ENCODE peak calls at places on chromosome 17, in seven cellular contexts. Y is heart left ventricle, N is lower leg skin, O is transverse colon, Q is stomach, W is Peyer's patch, H is thyroid gland. G is an unnamed sample.

GRCh38 chr17:64063088-64063487 is 42.7 kb upstream of the ICAM2 start:
- DNase-seq in Y (no peak), N (no peak), O (no peak), Q (no peak), W (no peak), H (no peak), G (no peak)

GRCh38 chr17:6066183-6066948 is 3.8 kb upstream of the WSCD1 start:
- DNase-seq in Y (no peak), N (no peak), O (no peak), Q (no peak), W (no peak), H (no peak), G (no peak)

GRCh38 chr17:78956254-78956653 is 23.5 kb downstream of the LGALS3BP start:
- DNase-seq in Y (no peak), N (no peak), O (no peak), Q (no peak), W (no peak), H (no peak), G (no peak)

GRCh38 chr17:21459536-21459935 is 83.4 kb downstream of the KCNJ12 start:
- DNase-seq in Y (no peak), N (no peak), O (no peak), Q (no peak), W (no peak), H (no peak), G (no peak)

GRCh38 chr17:47843391-47843730 is 2.3 kb upstream of the SCRN2 start:
- DNase-seq in Y (no peak), N (no peak), O (no peak), Q (no peak), W (no peak), H (no peak), G (no peak)

GRCh38 chr17:56690441-56691291 is 97.2 kb downstream of the NOG start:
- DNase-seq in Y (no peak), N (no peak), O (no peak), Q (no peak), W (no peak), H (peak), G (no peak)

GRCh38 chr17:9981344-9981915 is 76.4 kb upstream of the RCVRN start:
- DNase-seq in Y (no peak), N (no peak), O (no peak), Q (no peak), W (no peak), H (no peak), G (no peak)

GRCh38 chr17:64024781-64025731 is 4.6 kb upstream of the ICAM2 start:
- DNase-seq in Y (no peak), N (no peak), O (no peak), Q (no peak), W (no peak), H (peak), G (no peak)

GRCh38 chr17:34365340-34365739 is 2.3 kb upstream of the CCL1 start:
- DNase-seq in Y (no peak), N (no peak), O (no peak), Q (no peak), W (no peak), H (no peak), G (no peak)

GRCh38 chr17:74738051-74738996 is 1.3 kb downstream of the RAB37 start:
- DNase-seq in Y (no peak), N (no peak), O (peak), Q (peak), W (peak), H (no peak), G (peak)

GRCh38 chr17:37770631-37771518 is 26.0 kb upstream of the HNF1B start:
- DNase-seq in Y (peak), N (no peak), O (peak), Q (peak), W (peak), H (peak), G (no peak)

GRCh38 chr17:57623620-57624019 is 121.5 kb downstream of the CCDC182 start:
- DNase-seq in Y (no peak), N (no peak), O (no peak), Q (no peak), W (no peak), H (no peak), G (no peak)

GRCh38 chr17:42179911-42180410 is 981 bp downstream of the KCNH4 start:
- DNase-seq in Y (no peak), N (no peak), O (peak), Q (peak), W (no peak), H (peak), G (no peak)

GRCh38 chr17:1697681-1698080 is 12.5 kb downstream of the TLCD2 start:
- DNase-seq in Y (no peak), N (no peak), O (no peak), Q (no peak), W (no peak), H (no peak), G (no peak)

GRCh38 chr17:78325076-78325712 is 34.7 kb downstream of the SOCS3 start:
- DNase-seq in Y (peak), N (no peak), O (peak), Q (no peak), W (no peak), H (no peak), G (no peak)

GRCh38 chr17:50213026-50214015 is 11.9 kb upstream of the COL1A1 start:
- DNase-seq in Y (no peak), N (no peak), O (no peak), Q (peak), W (no peak), H (no peak), G (no peak)

GRCh38 chr17:81002409-81003361 is 11.0 kb downstream of the CHMP6 start:
- DNase-seq in Y (peak), N (peak), O (peak), Q (peak), W (peak), H (peak), G (peak)
- TF ChIP-seq POLR2A in Y (no peak), N (no peak), O (no peak), Q (no peak), W (no peak), H (no peak), G (no peak)

GRCh38 chr17:18119166-18119745 is 10.7 kb downstream of the MYO15A start:
- DNase-seq in Y (no peak), N (no peak), O (no peak), Q (no peak), W (no peak), H (no peak), G (no peak)
- TF ChIP-seq POLR2A in Y (no peak), N (no peak), O (no peak), Q (no peak), W (no peak), H (no peak), G (no peak)

GRCh38 chr17:40459646-40460584 is 16.7 kb downstream of the IGFBP4 start:
- DNase-seq in Y (no peak), N (no peak), O (no peak), Q (no peak), W (no peak), H (no peak), G (no peak)
- TF ChIP-seq POLR2A in Y (no peak), N (no peak), O (no peak), Q (no peak), W (no peak), H (no peak), G (no peak)

GRCh38 chr17:67343237-67343636 is 23.1 kb downstream of the PSMD12 start:
- DNase-seq in Y (no peak), N (no peak), O (no peak), Q (no peak), W (no peak), H (no peak), G (no peak)
- TF ChIP-seq POLR2A in Y (no peak), N (no peak), O (no peak), Q (no peak), W (no peak), H (no peak), G (peak)

GRCh38 chr17:40331743-40332641 is 23.0 kb downstream of the RARA start:
- DNase-seq in Y (peak), N (no peak), O (peak), Q (peak), W (no peak), H (peak), G (no peak)
- TF ChIP-seq POLR2A in Y (no peak), N (no peak), O (no peak), Q (no peak), W (no peak), H (no peak), G (no peak)

GRCh38 chr17:62150471-62150870 is 85.4 kb upstream of the MED13 start:
- DNase-seq in Y (no peak), N (no peak), O (no peak), Q (no peak), W (no peak), H (no peak), G (no peak)

GRCh38 chr17:62149961-62150360 is 84.9 kb upstream of the MED13 start:
- DNase-seq in Y (no peak), N (no peak), O (no peak), Q (no peak), W (no peak), H (no peak), G (no peak)

GRCh38 chr17:62147284-62147683 is 82.2 kb upstream of the MED13 start:
- DNase-seq in Y (no peak), N (no peak), O (no peak), Q (no peak), W (no peak), H (no peak), G (no peak)
- TF ChIP-seq POLR2A in Y (no peak), N (no peak), O (no peak), Q (no peak), W (no peak), H (no peak), G (no peak)

GRCh38 chr17:40070895-40071719 is 8.3 kb downstream of the THRA start:
- DNase-seq in Y (peak), N (no peak), O (peak), Q (peak), W (peak), H (peak), G (no peak)
- TF ChIP-seq POLR2A in Y (no peak), N (no peak), O (peak), Q (no peak), W (peak), H (no peak), G (no peak)